ENCODE peak calls at places on chromosome 1, in five cellular contexts. C is activated CD4-positive, alpha-beta T cell treated with anti-CD3 and anti-CD28 coated beads, Interleukin-2, amount 10 ng/mL, durations not matched to agents 7 days and 5 days; M is nucleus accumbens; W is hippocampal formation; H is mammary epithelial cell. S is an unnamed sample.

GRCh38 chr1:24351247-24351646 is 32.1 kb downstream of the GRHL3 start:
- DNase-seq in C (peak; percentile 27), M (no peak), W (no peak), H (no peak), S (no peak)

GRCh38 chr1:156858555-156858956 is 361 bp downstream of the INSRR start:
- DNase-seq in C (no peak), M (no peak), W (no peak), H (no peak), S (no peak)

GRCh38 chr1:235866207-235866912 is at the start of gene LYST:
- DNase-seq in C (peak; percentile 69), M (no peak), W (peak; percentile 34), H (peak; percentile 65), S (peak; percentile 37)

GRCh38 chr1:15249032-15249601 is 2.1 kb downstream of the FHAD1 start:
- DNase-seq in C (peak; percentile 85), M (no peak), W (no peak), H (no peak), S (no peak)

GRCh38 chr1:172671591-172671990 is 12.7 kb downstream of the FASLG start:
- DNase-seq in C (no peak), M (no peak), W (no peak), H (peak; percentile 27), S (no peak)

GRCh38 chr1:1387098-1388077 is 11.7 kb downstream of the CCNL2 start:
- DNase-seq in C (no peak), M (no peak), W (no peak), H (no peak), S (no peak)

GRCh38 chr1:12001249-12001917 is 17.9 kb upstream of the MIIP start:
- DNase-seq in C (peak; percentile 63), M (no peak), W (peak; percentile 5), H (no peak), S (peak; percentile 46)

GRCh38 chr1:181062800-181063428 is 25.6 kb upstream of the IER5 start:
- DNase-seq in C (peak; percentile 32), M (no peak), W (no peak), H (no peak), S (no peak)

GRCh38 chr1:207964195-207964966 is 53.5 kb upstream of the CD34 start:
- DNase-seq in C (no peak), M (no peak), W (no peak), H (no peak), S (no peak)

S was measured in HEK293T.